ENCODE peak calls at places on chromosomes 4 and X, in eight cellular contexts. M, Z, D, J, I, G, F and W are unnamed samples.
A peak's percentile ranks its signal among the peaks of the same experiment; 100 is the strongest.

GRCh38 chrX:129783176-129783776 is 3.5 kb downstream of the SASH3 start:
- DNase-seq in M (no peak), Z (no peak), D (no peak), J (no peak), I (peak; percentile 42), G (no peak), F (no peak), W (no peak)

GRCh38 chrX:23515028-23515427 is 152.3 kb upstream of the PRDX4 start:
- DNase-seq in M (no peak), Z (no peak), D (no peak), J (no peak), I (no peak), G (no peak), F (no peak), W (no peak)

GRCh38 chrX:107675823-107676555 is 47.7 kb downstream of the PRPS1 start:
- DNase-seq in M (no peak), Z (no peak), D (peak; percentile 68), J (peak; percentile 48), I (peak; percentile 77), G (peak; percentile 60), F (no peak), W (peak; percentile 56)

GRCh38 chr4:22465349-22465748 is 50.5 kb downstream of the ADGRA3 start:
- DNase-seq in M (no peak), Z (no peak), D (no peak), J (no peak), I (no peak), G (no peak), F (no peak), W (no peak)

GRCh38 chr4:118741456-118741855 is 56.3 kb downstream of the METTL14 start:
- DNase-seq in M (no peak), Z (no peak), D (no peak), J (no peak), I (no peak), G (no peak), F (no peak), W (no peak)

GRCh38 chr4:151429957-151430548 is 21.1 kb downstream of the FHIP1A start:
- DNase-seq in M (no peak), Z (no peak), D (no peak), J (no peak), I (no peak), G (no peak), F (no peak), W (no peak)

GRCh38 chrX:96407043-96407442 is 277.6 kb upstream of the DIAPH2 start:
- DNase-seq in M (peak; percentile 62), Z (peak; percentile 59), D (peak; percentile 23), J (no peak), I (no peak), G (peak; percentile 30), F (no peak), W (peak; percentile 27)

GRCh38 chr4:142567199-142567598 is 278.9 kb downstream of the INPP4B start:
- DNase-seq in M (peak; percentile 47), Z (no peak), D (no peak), J (no peak), I (no peak), G (no peak), F (no peak), W (no peak)

GRCh38 chr4:19756661-19757060 is 495.0 kb upstream of the SLIT2 start:
- DNase-seq in M (no peak), Z (no peak), D (no peak), J (no peak), I (no peak), G (no peak), F (no peak), W (no peak)

GRCh38 chr4:88291003-88291402 is 6.6 kb upstream of the PPM1K start:
- DNase-seq in M (no peak), Z (no peak), D (no peak), J (peak; percentile 40), I (no peak), G (peak; percentile 58), F (no peak), W (no peak)

GRCh38 chr4:7006411-7006810 is 36.8 kb upstream of the TADA2B start:
- DNase-seq in M (no peak), Z (no peak), D (no peak), J (no peak), I (no peak), G (no peak), F (no peak), W (no peak)

GRCh38 chrX:24859211-24859841 is 156.4 kb downstream of the ARX start:
- DNase-seq in M (no peak), Z (no peak), D (no peak), J (no peak), I (no peak), G (no peak), F (no peak), W (no peak)

GRCh38 chr4:27929141-27929540 is 1068.5 kb downstream of the STIM2 start:
- DNase-seq in M (no peak), Z (no peak), D (no peak), J (no peak), I (no peak), G (no peak), F (no peak), W (no peak)

GRCh38 chrX:78105944-78106650 is 2.0 kb downstream of the PGK1 start:
- DNase-seq in M (no peak), Z (no peak), D (no peak), J (no peak), I (no peak), G (no peak), F (no peak), W (no peak)

GRCh38 chr4:7160951-7161440 is 31.3 kb upstream of the SORCS2 start:
- DNase-seq in M (no peak), Z (no peak), D (no peak), J (no peak), I (peak; percentile 39), G (no peak), F (peak; percentile 39), W (no peak)

GRCh38 chr4:176782794-176783193 is 9.9 kb downstream of the VEGFC start:
- DNase-seq in M (no peak), Z (no peak), D (no peak), J (no peak), I (no peak), G (no peak), F (no peak), W (no peak)

GRCh38 chr4:41535911-41536361 is 2.0 kb upstream of the LIMCH1 start:
- DNase-seq in M (no peak), Z (no peak), D (no peak), J (no peak), I (no peak), G (no peak), F (no peak), W (no peak)

GRCh38 chr4:80073362-80074008 is 456 bp upstream of the ANTXR2 start:
- DNase-seq in M (no peak), Z (no peak), D (no peak), J (no peak), I (no peak), G (no peak), F (no peak), W (no peak)

GRCh38 chr4:47106561-47106960 is 75.2 kb downstream of the GABRB1 start:
- DNase-seq in M (no peak), Z (no peak), D (no peak), J (no peak), I (no peak), G (no peak), F (no peak), W (no peak)

GRCh38 chr4:113125418-113125817 is 76.0 kb downstream of the ANK2 start:
- DNase-seq in M (no peak), Z (no peak), D (no peak), J (no peak), I (no peak), G (no peak), F (no peak), W (no peak)

GRCh38 chrX:150037041-150037440 is 98.8 kb upstream of the EOLA2 start:
- DNase-seq in M (no peak), Z (no peak), D (no peak), J (no peak), I (no peak), G (no peak), F (no peak), W (no peak)

GRCh38 chr4:154009795-154010194 is 220.9 kb upstream of the SFRP2 start:
- DNase-seq in M (no peak), Z (no peak), D (no peak), J (no peak), I (no peak), G (no peak), F (no peak), W (no peak)

DNA sequence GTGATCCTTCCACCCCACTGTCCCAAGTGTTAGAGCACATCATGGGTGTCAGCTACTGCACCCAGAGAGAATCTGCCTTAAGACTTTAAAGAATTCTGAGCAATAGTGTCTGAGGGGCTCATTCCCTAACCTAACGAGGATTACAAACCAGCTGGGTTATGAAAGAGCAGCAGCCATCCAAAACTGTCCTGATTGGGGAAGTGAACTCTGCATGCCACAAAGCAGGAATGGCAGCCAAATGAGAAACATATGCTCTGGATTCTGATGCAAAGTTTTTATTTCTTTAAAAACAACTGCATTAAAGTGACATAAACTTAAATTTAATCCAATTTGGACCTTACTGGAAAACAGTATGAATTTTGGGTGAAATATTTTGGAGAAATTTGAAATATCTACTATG is 103.2 kb downstream of the ANXA3 start:
- DNase-seq in M (no peak), Z (no peak), D (no peak), J (no peak), I (no peak), G (no peak), F (no peak), W (no peak)
- H3K4me1 ChIP-seq in M (peaks cover 22% of the 10 kb centered on the region), Z (no peaks in the 10 kb centered on the region), D (peaks cover 40% of the 10 kb centered on the region), J (no peaks in the 10 kb centered on the region), I (peaks cover 9% of the 10 kb centered on the region), G (no peaks in the 10 kb centered on the region), F (peaks cover 56% of the 10 kb centered on the region), W (peaks cover 16% of the 10 kb centered on the region)

DNA sequence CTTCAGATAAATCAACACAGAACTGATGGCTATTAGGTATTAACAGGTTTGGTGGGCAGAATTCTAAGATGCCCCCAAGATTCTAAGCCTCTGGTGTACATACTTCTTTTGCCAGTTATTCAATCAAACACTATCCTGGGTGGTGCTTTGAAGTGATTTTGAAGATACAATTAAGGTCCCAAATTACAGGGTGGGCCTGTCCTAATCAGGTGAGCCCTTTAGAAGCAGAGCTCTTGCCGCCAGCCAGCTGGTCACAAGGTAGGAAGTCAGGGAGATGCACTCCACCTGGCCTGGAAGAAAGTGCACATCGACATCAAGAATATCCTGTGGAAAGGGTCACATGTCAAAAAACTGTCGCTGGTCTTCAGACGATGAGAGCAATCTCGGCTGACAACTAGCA is 29.5 kb downstream of the ASB9 start:
- DNase-seq in M (no peak), Z (no peak), D (no peak), J (no peak), I (no peak), G (no peak), F (no peak), W (no peak)
- H3K4me3 ChIP-seq in M (no peak overlapping the region), Z (no peak overlapping the region), D (no peak overlapping the region), J (no peak overlapping the region), I (no peak overlapping the region), G (no peak overlapping the region), F (no peak overlapping the region), W (no peak overlapping the region)

GRCh38 chr4:55214172-55214571 is 88.8 kb upstream of the KDR start:
- DNase-seq in M (no peak), Z (no peak), D (no peak), J (no peak), I (no peak), G (no peak), F (no peak), W (peak; percentile 30)
- TF ChIP-seq POLR2A in M (no peak), Z (no peak), D (no peak), J (no peak), I (no peak), G (no peak), F (no peak), W (no peak)

GRCh38 chr4:185758807-185759206 is 53.2 kb downstream of the SORBS2 start:
- DNase-seq in M (no peak), Z (no peak), D (no peak), J (no peak), I (no peak), G (no peak), F (no peak), W (no peak)
- H3K4me1 ChIP-seq in M (no peaks in the 10 kb centered on the region), Z (no peaks in the 10 kb centered on the region), D (peaks cover 12% of the 10 kb centered on the region), J (no peaks in the 10 kb centered on the region), I (peaks cover 35% of the 10 kb centered on the region), G (no peaks in the 10 kb centered on the region), F (peaks cover 4% of the 10 kb centered on the region), W (peaks cover 27% of the 10 kb centered on the region)